ENCODE peak calls at places on chromosomes 4 and X, in eight cellular contexts. V is ascending aorta, S is prostate gland, E is heart left ventricle, A is PC-9, M is endodermal cell, N is A549, U is mucosa of descending colon. J is an unnamed sample. For H3K9me3, the result is how much of the 10 kb centered on the place peaks cover.

GRCh38 chrX:123169247-123169901 is 14.7 kb upstream of the GRIA3 start:
- DNase-seq in V (no peak), S (no peak), E (no peak), A (no peak), M (no peak), N (peak), U (no peak), J (no peak)

GRCh38 chr4:54913751-54914526 is 211.5 kb downstream of the KDR start:
- DNase-seq in V (no peak), S (no peak), E (peak), A (no peak), M (no peak), N (no peak), U (no peak), J (peak)

GRCh38 chr4:7425171-7425570 is 9.6 kb downstream of the PSAPL1 start:
- DNase-seq in V (peak), S (no peak), E (peak), A (no peak), M (no peak), N (no peak), U (no peak), J (no peak)

GRCh38 chr4:96035727-96036126 is 195.8 kb downstream of the PDHA2 start:
- DNase-seq in V (no peak), S (no peak), E (no peak), A (no peak), M (no peak), N (no peak), U (no peak), J (no peak)

GRCh38 chrX:30793767-30794103 is 95.3 kb downstream of the TAB3 start:
- DNase-seq in V (no peak), S (no peak), E (no peak), A (no peak), M (no peak), N (no peak), U (no peak), J (no peak)

GRCh38 chrX:10242036-10242435 is 85.3 kb downstream of the CLCN4 start:
- DNase-seq in V (no peak), S (no peak), E (no peak), A (no peak), M (no peak), N (no peak), U (no peak), J (no peak)

GRCh38 chrX:54695231-54695630 is 102.8 kb downstream of the ITIH6 start:
- DNase-seq in V (no peak), S (no peak), E (no peak), A (no peak), M (no peak), N (no peak), U (no peak), J (no peak)

GRCh38 chr4:93184093-93184492 is 644.5 kb upstream of the ATOH1 start:
- DNase-seq in V (no peak), S (peak), E (no peak), A (no peak), M (no peak), N (no peak), U (no peak), J (no peak)

GRCh38 chr4:28677808-28678207 is 1817.2 kb downstream of the STIM2 start:
- DNase-seq in V (no peak), S (no peak), E (no peak), A (no peak), M (no peak), N (no peak), U (no peak), J (no peak)

GRCh38 chr4:108637856-108638255 is 12.5 kb upstream of the OSTC start:
- DNase-seq in V (no peak), S (no peak), E (no peak), A (no peak), M (no peak), N (no peak), U (no peak), J (no peak)

GRCh38 chr4:101865501-101866062 is 75.1 kb downstream of the BANK1 start:
- DNase-seq in V (no peak), S (no peak), E (no peak), A (peak), M (no peak), N (peak), U (no peak), J (no peak)

GRCh38 chr4:7872264-7872771 is 67.3 kb downstream of the AFAP1 start:
- DNase-seq in V (peak), S (peak), E (peak), A (peak), M (no peak), N (no peak), U (no peak), J (peak)

GRCh38 chr4:105113800-105114199 is 32.9 kb upstream of the TET2 start:
- DNase-seq in V (no peak), S (no peak), E (no peak), A (no peak), M (no peak), N (no peak), U (no peak), J (no peak)

GRCh38 chr4:94577136-94577535 is 125.4 kb downstream of the PDLIM5 start:
- DNase-seq in V (no peak), S (no peak), E (peak), A (no peak), M (peak), N (no peak), U (no peak), J (peak)

GRCh38 chr4:7854697-7855370 is 84.8 kb downstream of the AFAP1 start:
- DNase-seq in V (no peak), S (no peak), E (no peak), A (no peak), M (no peak), N (no peak), U (no peak), J (no peak)

GRCh38 chr4:2570551-2571222 is 34.2 kb downstream of the FAM193A start:
- DNase-seq in V (no peak), S (no peak), E (peak), A (no peak), M (no peak), N (no peak), U (no peak), J (no peak)

GRCh38 chr4:125187221-125187620 is 127.5 kb upstream of the FAT4 start:
- DNase-seq in V (no peak), S (no peak), E (no peak), A (no peak), M (no peak), N (no peak), U (no peak), J (no peak)

GRCh38 chr4:2794707-2795557 is 2.0 kb downstream of the SH3BP2 start:
- DNase-seq in V (peak), S (no peak), E (peak), A (no peak), M (peak), N (no peak), U (peak), J (peak)

GRCh38 chrX:139776614-139777013 is 68.6 kb upstream of the MCF2 start:
- DNase-seq in V (no peak), S (no peak), E (no peak), A (no peak), M (no peak), N (no peak), U (no peak), J (no peak)
- H3K9me3 ChIP-seq in V (under half), S (under half), E (under half), A (under half), M (under half), N (under half), U (under half), J (under half)

GRCh38 chrX:73028876-73029275 is 26.1 kb downstream of the PABPC1L2B start:
- DNase-seq in V (no peak), S (no peak), E (no peak), A (no peak), M (peak), N (no peak), U (no peak), J (no peak)
- H3K9me3 ChIP-seq in V (under half), S (under half), E (under half), A (under half), M (under half), N (under half), U (under half), J (under half)

GRCh38 chrX:149473092-149473491 is 32.0 kb downstream of the IDS start:
- DNase-seq in V (no peak), S (no peak), E (no peak), A (no peak), M (no peak), N (no peak), U (no peak), J (no peak)
- H3K9me3 ChIP-seq in V (under half), S (under half), E (under half), A (under half), M (under half), N (under half), U (under half), J (under half)

GRCh38 chr4:19408488-19408887 is 843.2 kb upstream of the SLIT2 start:
- DNase-seq in V (no peak), S (no peak), E (no peak), A (no peak), M (no peak), N (no peak), U (no peak), J (no peak)

GRCh38 chr4:19402666-19403065 is 849.0 kb upstream of the SLIT2 start:
- DNase-seq in V (no peak), S (no peak), E (no peak), A (no peak), M (no peak), N (no peak), U (no peak), J (no peak)

GRCh38 chr4:19400820-19401219 is 850.9 kb upstream of the SLIT2 start:
- DNase-seq in V (no peak), S (no peak), E (no peak), A (no peak), M (no peak), N (no peak), U (no peak), J (no peak)

GRCh38 chr4:19406789-19407188 is 844.9 kb upstream of the SLIT2 start:
- DNase-seq in V (no peak), S (no peak), E (no peak), A (no peak), M (no peak), N (no peak), U (no peak), J (no peak)

GRCh38 chr4:19403786-19404185 is 847.9 kb upstream of the SLIT2 start:
- DNase-seq in V (no peak), S (no peak), E (no peak), A (no peak), M (no peak), N (no peak), U (no peak), J (no peak)
- H3K9me3 ChIP-seq in V (under half), S (under half), E (under half), A (under half), M (under half), N (under half), U (under half), J (under half)

GRCh38 chrX:47958943-47959342 is 44.8 kb downstream of the ZNF182 start:
- DNase-seq in V (no peak), S (no peak), E (no peak), A (no peak), M (peak), N (no peak), U (no peak), J (no peak)

GRCh38 chrX:47960400-47960799 is 43.4 kb downstream of the ZNF182 start:
- DNase-seq in V (no peak), S (no peak), E (no peak), A (no peak), M (no peak), N (no peak), U (no peak), J (no peak)

DNA sequence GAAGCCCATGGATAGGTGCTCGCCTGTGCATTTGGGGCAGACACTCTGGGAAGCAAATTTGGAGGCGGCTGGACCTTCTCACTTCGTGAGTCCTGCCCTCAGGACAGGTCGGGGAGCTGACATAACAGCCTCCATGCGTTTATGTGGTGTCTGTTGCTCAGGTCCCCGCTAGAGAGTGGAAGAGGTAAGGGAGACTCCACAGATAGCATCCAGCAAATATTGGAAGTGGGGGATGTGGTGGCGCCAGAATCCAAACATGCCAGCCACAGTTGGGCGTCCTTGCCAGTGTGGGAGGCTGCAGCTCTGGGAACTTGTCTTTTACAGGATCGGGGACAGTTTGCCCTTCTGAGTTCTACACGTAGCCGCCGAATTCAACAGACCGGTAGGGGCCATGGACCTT is 47.8 kb downstream of the ZNF182 start:
- DNase-seq in V (no peak), S (no peak), E (no peak), A (no peak), M (no peak), N (no peak), U (no peak), J (no peak)
- H3K9me3 ChIP-seq in V (under half), S (under half), E (under half), A (under half), M (under half), N (under half), U (under half), J (under half)

GRCh38 chrX:24189490-24189889 is 40.0 kb downstream of the ZFX start:
- DNase-seq in V (no peak), S (no peak), E (no peak), A (no peak), M (no peak), N (no peak), U (no peak), J (no peak)
- H3K9me3 ChIP-seq in V (under half), S (under half), E (under half), A (under half), M (under half), N (under half), U (under half), J (under half)

GRCh38 chrX:1748408-1748807 is 133.5 kb downstream of the ASMT start:
- DNase-seq in V (no peak), S (no peak), E (no peak), A (no peak), M (no peak), N (no peak), U (no peak), J (no peak)
- H3K9me3 ChIP-seq in V (under half), S (under half), E (under half), A (under half), M (under half), N (under half), U (under half), J (under half)

GRCh38 chr4:148633720-148634119 is 191.5 kb upstream of the NR3C2 start:
- DNase-seq in V (no peak), S (no peak), E (no peak), A (no peak), M (no peak), N (no peak), U (no peak), J (no peak)
- H3K9me3 ChIP-seq in V (under half), S (under half), E (under half), A (under half), M (under half), N (under half), U (under half), J (under half)

GRCh38 chr4:73194064-73194463 is 64.5 kb downstream of the ANKRD17 start:
- DNase-seq in V (no peak), S (no peak), E (no peak), A (no peak), M (no peak), N (no peak), U (no peak), J (no peak)
- H3K9me3 ChIP-seq in V (under half), S (under half), E (under half), A (under half), M (under half), N (under half), U (under half), J (under half)

J was measured in right cardiac atrium.